ENCODE peak calls at places on chromosomes 6 and 20, in five cellular contexts. A, X, U, O and J are unnamed samples. For H3K4me1, the result is how much of the 10 kb centered on the place peaks cover.

GRCh38 chr6:148502773-148503135 is 160.1 kb downstream of the SASH1 start:
- DNase-seq in A (no peak), X (no peak), U (no peak), O (no peak), J (no peak)

GRCh38 chr6:72250664-72251063 is 364.3 kb downstream of the RIMS1 start:
- DNase-seq in A (no peak), X (no peak), U (no peak), O (no peak), J (no peak)

GRCh38 chr20:45067087-45067486 is 33.8 kb downstream of the KCNS1 start:
- DNase-seq in A (no peak), X (no peak), U (no peak), O (no peak), J (no peak)

GRCh38 chr6:167819640-167820039 is 7.1 kb upstream of the AFDN start:
- DNase-seq in A (no peak), X (no peak), U (no peak), O (no peak), J (no peak)

GRCh38 chr6:52263709-52264320 is 19.5 kb upstream of the IL17F start:
- DNase-seq in A (peak), X (peak), U (peak), O (peak), J (peak)

GRCh38 chr6:135170238-135170637 is 10.9 kb upstream of the MYB start:
- DNase-seq in A (no peak), X (no peak), U (no peak), O (no peak), J (no peak)

GRCh38 chr6:157675859-157676640 is 147.0 kb upstream of the SNX9 start:
- DNase-seq in A (no peak), X (no peak), U (no peak), O (no peak), J (no peak)

GRCh38 chr6:167505782-167506181 is 180.9 kb downstream of the TTLL2 start:
- DNase-seq in A (no peak), X (no peak), U (no peak), O (no peak), J (no peak)

GRCh38 chr20:46699651-46700359 is 9.6 kb upstream of the SLC2A10 start:
- DNase-seq in A (no peak), X (no peak), U (no peak), O (peak), J (no peak)

GRCh38 chr6:55643868-55644267 is 64.9 kb upstream of the HMGCLL1 start:
- DNase-seq in A (no peak), X (no peak), U (no peak), O (no peak), J (no peak)

GRCh38 chr6:52420668-52421358 is 671 bp downstream of the EFHC1 start:
- DNase-seq in A (no peak), X (peak), U (no peak), O (peak), J (no peak)

GRCh38 chr6:6724319-6725119 is 136.0 kb downstream of the LY86 start:
- DNase-seq in A (peak), X (peak), U (peak), O (peak), J (peak)

GRCh38 chr6:10140824-10141223 is 274.1 kb downstream of the TFAP2A start:
- DNase-seq in A (no peak), X (no peak), U (no peak), O (no peak), J (no peak)

GRCh38 chr20:17210983-17211382 is 15.9 kb upstream of the PCSK2 start:
- DNase-seq in A (no peak), X (no peak), U (no peak), O (no peak), J (no peak)

GRCh38 chr20:63711085-63711645 is 3.3 kb downstream of the ZGPAT start:
- DNase-seq in A (no peak), X (no peak), U (peak), O (no peak), J (no peak)

GRCh38 chr6:119297049-119297448 is 52.5 kb downstream of the MAN1A1 start:
- DNase-seq in A (no peak), X (no peak), U (no peak), O (no peak), J (no peak)

GRCh38 chr6:48986803-48987202 is 476.2 kb downstream of the MMUT start:
- DNase-seq in A (no peak), X (no peak), U (no peak), O (no peak), J (no peak)

GRCh38 chr6:12751694-12752304 is 35.2 kb downstream of the PHACTR1 start:
- DNase-seq in A (peak), X (peak), U (no peak), O (peak), J (no peak)

GRCh38 chr6:162173448-162173847 is 554.1 kb downstream of the PRKN start:
- DNase-seq in A (no peak), X (no peak), U (no peak), O (no peak), J (no peak)

GRCh38 chr6:117840541-117840983 is 66.5 kb upstream of the SLC35F1 start:
- DNase-seq in A (no peak), X (no peak), U (no peak), O (no peak), J (no peak)

GRCh38 chr6:31180500-31180899 is 10.0 kb upstream of the POU5F1 start:
- DNase-seq in A (peak), X (peak), U (peak), O (peak), J (peak)

GRCh38 chr6:109105681-109106080 is 10.4 kb downstream of the CEP57L1 start:
- DNase-seq in A (no peak), X (no peak), U (no peak), O (no peak), J (no peak)

GRCh38 chr6:45185403-45186251 is 142.5 kb upstream of the RUNX2 start:
- DNase-seq in A (no peak), X (no peak), U (no peak), O (no peak), J (no peak)

GRCh38 chr20:16097788-16098187 is 475.5 kb downstream of the KIF16B start:
- DNase-seq in A (no peak), X (no peak), U (no peak), O (no peak), J (no peak)

GRCh38 chr20:62428008-62428384 is 657 bp upstream of the RBBP8NL start:
- DNase-seq in A (no peak), X (no peak), U (no peak), O (no peak), J (no peak)

GRCh38 chr6:159169557-159170332 is 545 bp downstream of the FNDC1 start:
- DNase-seq in A (peak), X (peak), U (no peak), O (peak), J (no peak)

GRCh38 chr20:62793757-62794006 is 2.6 kb upstream of the MRGBP start:
- DNase-seq in A (no peak), X (no peak), U (no peak), O (no peak), J (no peak)

GRCh38 chr6:102026649-102027048 is 633.1 kb downstream of the GRIK2 start:
- DNase-seq in A (no peak), X (no peak), U (no peak), O (no peak), J (no peak)

GRCh38 chr20:48292806-48293205 is 507.5 kb upstream of the SULF2 start:
- DNase-seq in A (no peak), X (peak), U (no peak), O (no peak), J (no peak)

GRCh38 chr6:153436346-153436745 is 305.3 kb upstream of the RGS17 start:
- DNase-seq in A (no peak), X (peak), U (no peak), O (no peak), J (no peak)

GRCh38 chr6:83057705-83058321 is 7.8 kb downstream of the UBE3D start:
- DNase-seq in A (no peak), X (peak), U (no peak), O (peak), J (no peak)

GRCh38 chr6:77620290-77620882 is 32.5 kb upstream of the MEI4 start:
- DNase-seq in A (no peak), X (peak), U (no peak), O (peak), J (no peak)

GRCh38 chr6:113306552-113307145 is 550.5 kb upstream of the MARCKS start:
- DNase-seq in A (peak), X (peak), U (peak), O (peak), J (peak)

GRCh38 chr6:43628392-43629103 is 516 bp downstream of the GTPBP2 start:
- DNase-seq in A (no peak), X (peak), U (peak), O (peak), J (peak)

GRCh38 chr6:30490031-30490876 is 945 bp downstream of the HLA-E start:
- DNase-seq in A (peak), X (peak), U (peak), O (peak), J (peak)

GRCh38 chr6:68317366-68317765 is 317.7 kb upstream of the ADGRB3 start:
- DNase-seq in A (no peak), X (no peak), U (no peak), O (no peak), J (no peak)

GRCh38 chr20:41173161-41173721 is 35.9 kb downstream of the PLCG1 start:
- DNase-seq in A (peak), X (peak), U (peak), O (peak), J (peak)

DNA sequence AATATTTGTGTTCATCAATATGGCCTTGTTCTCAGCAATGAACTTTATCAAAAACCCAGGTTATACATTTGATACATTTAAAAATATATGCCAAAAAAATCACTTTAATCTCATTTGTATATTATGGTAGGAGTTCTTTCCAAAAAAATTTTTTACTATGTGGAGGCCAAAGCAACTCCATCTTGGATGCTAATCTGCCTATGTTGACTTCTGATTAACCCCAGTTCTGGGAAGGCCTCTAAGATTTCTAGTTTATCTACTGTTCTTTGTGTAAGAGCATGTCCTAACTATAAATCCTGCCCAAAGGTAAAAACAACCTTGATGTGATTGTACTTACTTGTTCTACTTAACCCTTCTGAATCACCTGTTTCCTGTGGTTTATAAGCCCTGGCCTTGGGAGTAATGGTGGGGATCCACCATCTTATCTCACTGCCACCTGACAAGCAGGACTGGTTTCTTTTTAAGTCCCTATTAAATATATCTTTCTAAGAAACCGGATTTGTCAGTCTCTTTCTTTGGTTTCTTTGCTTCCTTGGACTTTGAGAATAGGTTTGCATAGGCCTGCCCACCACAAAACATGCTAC is 46.7 kb downstream of the RNGTT start:
- DNase-seq in A (no peak), X (no peak), U (no peak), O (no peak), J (no peak)
- H3K27ac ChIP-seq in A (no peak), X (no peak), U (no peak), O (no peak), J (no peak)

GRCh38 chr6:121522265-121522664 is 86.8 kb downstream of the GJA1 start:
- DNase-seq in A (no peak), X (no peak), U (no peak), O (no peak), J (no peak)
- H3K4me1 ChIP-seq in A (under half), X (under half), U (under half), O (under half), J (under half)

GRCh38 chr6:89180971-89181370 is 35.1 kb downstream of the PM20D2 start:
- DNase-seq in A (no peak), X (no peak), U (no peak), O (no peak), J (no peak)

GRCh38 chr6:89184344-89184743 is 32.8 kb downstream of the GABRR1 start:
- DNase-seq in A (no peak), X (no peak), U (no peak), O (no peak), J (no peak)

GRCh38 chr6:89183294-89183693 is 33.9 kb downstream of the GABRR1 start:
- DNase-seq in A (no peak), X (no peak), U (no peak), O (no peak), J (no peak)

DNA sequence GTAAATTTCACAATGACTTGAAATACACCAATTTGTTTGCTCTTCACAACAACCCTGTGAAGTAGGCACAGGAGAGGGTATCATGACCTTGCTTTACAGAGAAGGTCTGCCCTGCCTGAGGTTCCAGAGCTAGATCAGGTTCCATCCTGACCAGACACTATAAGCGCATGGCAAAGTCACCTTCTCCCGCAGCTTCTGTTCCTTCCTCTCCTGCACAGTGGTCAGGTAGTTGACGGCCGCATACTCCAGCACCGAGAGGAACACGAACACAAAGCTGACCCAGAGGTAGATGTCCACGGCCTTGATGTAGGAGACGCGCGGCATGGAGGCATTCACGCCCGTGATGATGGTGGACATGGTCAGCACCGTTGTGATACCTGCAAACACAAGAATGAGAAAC is 34.3 kb downstream of the PM20D2 start:
- DNase-seq in A (no peak), X (no peak), U (no peak), O (no peak), J (no peak)
- H3K27ac ChIP-seq in A (no peak), X (no peak), U (no peak), O (no peak), J (no peak)

DNA sequence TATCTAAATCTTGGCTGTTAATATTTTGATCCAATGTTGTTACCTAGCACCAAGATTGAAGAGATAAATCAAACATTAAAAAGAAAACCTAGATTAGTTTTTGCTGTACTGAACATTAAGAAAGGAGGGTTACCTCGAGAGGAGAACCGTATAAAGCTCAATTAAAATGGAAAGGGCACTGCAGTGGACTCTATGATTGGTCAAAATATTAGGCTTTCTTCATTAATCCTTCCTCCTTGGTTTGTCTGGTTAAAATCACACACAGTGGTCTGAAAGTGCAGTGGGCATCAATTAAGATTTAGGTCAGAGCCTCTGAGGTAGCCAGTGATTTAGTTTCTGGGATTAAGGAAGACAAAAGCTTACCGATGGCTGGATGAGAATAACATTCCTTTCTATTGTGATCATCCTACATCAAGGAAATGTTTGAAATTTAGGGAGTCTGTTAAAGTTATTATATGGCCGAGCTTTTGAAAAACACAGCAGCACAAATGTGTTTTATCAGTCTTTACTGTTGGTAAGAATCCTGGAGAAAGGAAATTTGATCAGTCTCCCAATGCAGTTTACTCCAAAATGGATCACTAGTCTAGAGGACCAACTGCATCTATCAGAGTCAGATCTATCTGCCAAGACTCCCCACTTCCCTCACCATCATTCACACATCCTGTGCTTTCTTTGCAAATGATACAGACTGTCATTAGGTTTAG is 134.6 kb upstream of the NEDD9 start:
- DNase-seq in A (no peak), X (no peak), U (no peak), O (no peak), J (no peak)
- H3K4me1 ChIP-seq in A (under half), X (under half), U (under half), O (under half), J (under half)

GRCh38 chr6:17318435-17319165 is 37.4 kb downstream of the RBM24 start:
- DNase-seq in A (peak), X (no peak), U (no peak), O (no peak), J (peak)
- H3K27ac ChIP-seq in A (peak), X (no peak), U (no peak), O (no peak), J (peak)

DNA sequence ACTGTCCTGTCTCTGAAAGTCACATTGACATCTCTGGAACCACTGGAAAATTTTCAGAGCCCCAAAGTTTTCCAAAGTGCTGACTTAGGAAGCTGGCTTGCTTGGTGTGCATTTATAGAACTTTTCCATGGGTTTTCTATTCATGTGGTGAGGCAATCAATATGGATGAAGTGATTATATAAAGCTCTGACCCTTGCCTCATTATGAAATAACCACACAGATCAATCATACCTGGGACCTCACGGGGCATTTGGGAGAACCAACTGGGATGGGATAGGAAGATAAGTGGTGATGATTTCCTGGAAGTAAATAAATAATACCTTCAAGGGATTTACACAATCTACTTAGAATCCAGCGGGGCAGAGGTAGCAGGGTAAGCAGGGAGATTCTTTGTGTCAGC is 22.9 kb upstream of the SIM1 start:
- DNase-seq in A (no peak), X (no peak), U (no peak), O (no peak), J (no peak)
- H3K4me1 ChIP-seq in A (under half), X (under half), U (under half), O (under half), J (under half)

DNA sequence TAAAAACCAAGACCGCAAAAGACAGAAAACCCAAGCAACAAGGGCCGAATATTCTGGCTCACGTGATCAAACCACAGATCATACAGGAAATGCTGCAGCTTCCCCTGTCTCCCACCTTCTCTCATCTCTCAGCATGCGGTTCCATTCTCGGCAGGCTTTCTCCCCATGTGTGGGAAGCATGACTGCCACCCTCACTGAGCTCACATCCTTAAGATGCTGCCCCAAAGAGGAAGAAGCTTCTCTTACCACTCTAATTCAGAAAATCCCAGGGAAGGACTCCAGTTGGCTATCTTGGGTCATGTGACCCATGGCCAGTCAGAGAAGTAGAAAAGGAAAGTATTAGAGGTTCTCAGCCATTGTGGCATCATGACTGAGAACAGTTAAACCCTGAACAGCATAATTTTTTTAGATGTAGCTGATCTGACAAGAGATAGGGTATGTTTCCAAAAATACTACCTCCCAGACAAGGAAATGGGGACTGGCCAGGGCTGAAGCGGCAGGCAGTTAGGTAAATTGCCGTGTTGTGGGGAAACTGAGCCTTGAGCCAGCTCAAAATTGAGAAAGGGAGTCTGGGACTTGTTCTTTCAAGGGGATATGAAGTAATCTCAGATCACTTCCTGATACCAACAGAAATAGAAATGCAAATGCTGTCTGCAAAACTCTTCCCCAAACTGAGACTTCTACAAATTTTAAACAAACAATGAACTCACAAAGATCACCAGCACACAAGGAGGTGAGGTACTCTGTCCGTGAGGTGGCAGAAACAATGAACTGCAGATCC is 37.1 kb upstream of the GRM4 start:
- DNase-seq in A (no peak), X (no peak), U (no peak), O (no peak), J (no peak)
- H3K27ac ChIP-seq in A (no peak), X (no peak), U (no peak), O (no peak), J (no peak)

DNA sequence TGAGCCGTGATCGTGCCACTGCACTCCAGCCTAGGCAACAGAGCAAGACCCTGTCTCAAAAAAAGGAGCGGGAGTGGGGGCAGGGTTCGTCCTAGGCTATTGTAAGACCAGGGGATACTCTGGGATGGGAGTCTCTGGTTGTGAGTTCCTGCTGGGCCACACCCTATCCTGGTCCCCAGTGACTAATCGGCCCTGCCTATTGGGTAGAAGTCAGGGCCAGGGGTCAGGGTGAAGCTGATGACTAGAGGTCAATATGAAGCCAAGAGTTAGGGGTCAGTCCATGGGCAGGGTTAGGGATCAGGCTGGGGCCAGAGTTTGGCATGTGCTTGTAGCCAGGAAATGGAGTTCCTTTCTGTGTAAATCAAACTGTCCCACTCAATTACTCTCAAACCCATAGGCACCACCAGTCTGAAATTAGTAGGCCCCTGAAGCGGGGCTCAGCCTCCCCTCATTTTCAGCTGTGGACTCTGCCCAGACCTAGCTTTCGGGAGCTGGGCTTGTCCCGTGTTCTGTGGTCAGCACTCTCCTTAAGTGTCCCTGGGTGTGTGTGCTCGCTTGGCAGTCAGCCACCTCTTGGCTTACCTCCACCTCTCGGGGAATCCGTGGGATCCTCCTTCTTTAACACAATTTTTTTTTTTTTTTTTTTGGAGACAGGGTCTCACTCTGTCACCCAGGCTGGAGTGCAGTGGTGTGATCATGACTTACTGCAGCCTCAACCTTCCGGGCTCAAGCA is 1.8 kb downstream of the HSPA12B start:
- DNase-seq in A (no peak), X (peak), U (no peak), O (peak), J (no peak)
- H3K4me1 ChIP-seq in A (under half), X (under half), U (under half), O (under half), J (under half)